ENCODE peak calls at places on chromosomes 1 and 21, in five cellular contexts. C is cardiac fibroblast, Q is RPMI8226, K is bronchial epithelial cell, E is fibroblast of villous mesenchyme. D is an unnamed sample.

GRCh38 chr1:60573121-60573520 is 499.6 kb upstream of the C1orf87 start:
- DNase-seq in Q (no peak), C (peak), E (peak), K (peak), D (no peak)

GRCh38 chr1:88221396-88221795 is 462.7 kb upstream of the PKN2 start:
- DNase-seq in E (no peak), K (no peak), Q (no peak), C (no peak), D (no peak)

GRCh38 chr1:212218911-212219310 is 66.3 kb upstream of the PPP2R5A start:
- DNase-seq in C (peak), E (peak), Q (no peak), K (no peak), D (peak)

GRCh38 chr1:47834326-47834725 is 162.9 kb downstream of the TRABD2B start:
- DNase-seq in K (no peak), Q (no peak), C (no peak), E (no peak), D (no peak)

GRCh38 chr1:226864311-226864710 is 6.1 kb upstream of the PSEN2 start:
- DNase-seq in C (no peak), K (no peak), E (no peak), Q (no peak), D (no peak)

GRCh38 chr1:47183308-47184089 is 6.3 kb downstream of the PDZK1IP1 start:
- DNase-seq in E (no peak), Q (no peak), K (no peak), C (no peak), D (no peak)

GRCh38 chr1:46244656-46245371 is 2.7 kb upstream of the RAD54L start:
- DNase-seq in K (peak), C (peak), E (peak), Q (peak), D (peak)

GRCh38 chr1:62362061-62362951 is 43.1 kb upstream of the KANK4 start:
- DNase-seq in C (no peak), Q (peak), K (no peak), E (no peak), D (no peak)

GRCh38 chr1:119298687-119299086 is 69.9 kb upstream of the HAO2 start:
- DNase-seq in Q (peak), E (peak), K (peak), C (peak), D (peak)

GRCh38 chr1:66331641-66332523 is 202.1 kb upstream of the SGIP1 start:
- DNase-seq in C (peak), K (peak), Q (peak), E (peak), D (peak)

GRCh38 chr1:117059334-117059677 is 820 bp upstream of the TTF2 start:
- DNase-seq in K (no peak), C (no peak), E (no peak), Q (peak), D (peak)

GRCh38 chr1:160284220-160284781 is 632 bp downstream of the PEX19 start:
- DNase-seq in K (peak), Q (peak), E (peak), C (peak), D (peak)

GRCh38 chr21:44930543-44930981 is 9.3 kb upstream of the SLX9 start:
- DNase-seq in K (no peak), E (no peak), Q (no peak), C (no peak), D (no peak)

GRCh38 chr1:80384037-80384830 is 1377.7 kb upstream of the ADGRL4 start:
- DNase-seq in E (no peak), Q (no peak), C (peak), K (peak), D (no peak)

GRCh38 chr1:13543927-13544556 is 30.2 kb upstream of the LRRC38 start:
- DNase-seq in K (peak), E (peak), Q (no peak), C (peak), D (no peak)

GRCh38 chr1:157813269-157813668 is 6.7 kb downstream of the FCRL1 start:
- DNase-seq in Q (no peak), C (no peak), E (no peak), K (no peak), D (no peak)

GRCh38 chr1:182549346-182549745 is 39.7 kb downstream of the RNASEL start:
- DNase-seq in K (no peak), E (no peak), C (no peak), Q (no peak), D (no peak)

GRCh38 chr1:80910426-80910825 is 890.3 kb upstream of the ADGRL2 start:
- DNase-seq in E (no peak), Q (no peak), K (no peak), C (no peak), D (no peak)

GRCh38 chr1:33097137-33097611 is 16.2 kb downstream of the AZIN2 start:
- DNase-seq in Q (no peak), K (peak), E (peak), C (peak), D (no peak)

GRCh38 chr1:225642177-225642576 is 10.7 kb downstream of the ENAH start:
- DNase-seq in K (peak), E (peak), C (peak), Q (no peak), D (no peak)

D was measured in MM.1S.